ENCODE peak calls at places on chromosomes 7 and 10, in six cellular contexts. One of them, this sample, is unnamed.

GRCh38 chr10:29987471-29987870 is 71.9 kb downstream of the JCAD start:
- DNase-seq in uterus: no peak
- DNase-seq in M059J: no peak
- DNase-seq in DMS 273 treated with DMSO at 0.1 percent for 48 hours: no peak
- DNase-seq in NAMALWA: no peak
- DNase-seq in NCI-H2029 treated with DMSO at 0.1 percent for 48 hours: no peak
- DNase-seq in this sample: no peak

GRCh38 chr7:139450851-139451250 is 32.6 kb downstream of the KLRG2 start:
- DNase-seq in uterus: no peak
- DNase-seq in M059J: no peak
- DNase-seq in DMS 273 treated with DMSO at 0.1 percent for 48 hours: no peak
- DNase-seq in NAMALWA: no peak
- DNase-seq in NCI-H2029 treated with DMSO at 0.1 percent for 48 hours: no peak
- DNase-seq in this sample: no peak

GRCh38 chr10:71572962-71573361 is 146.6 kb downstream of the C10orf105 start:
- DNase-seq in uterus: no peak
- DNase-seq in M059J: no peak
- DNase-seq in DMS 273 treated with DMSO at 0.1 percent for 48 hours: no peak
- DNase-seq in NAMALWA: no peak
- DNase-seq in NCI-H2029 treated with DMSO at 0.1 percent for 48 hours: no peak
- DNase-seq in this sample: no peak

GRCh38 chr10:27506280-27506679 is 2.2 kb downstream of the RAB18 start:
- DNase-seq in uterus: no peak
- DNase-seq in M059J: peak
- DNase-seq in DMS 273 treated with DMSO at 0.1 percent for 48 hours: no peak
- DNase-seq in NAMALWA: no peak
- DNase-seq in NCI-H2029 treated with DMSO at 0.1 percent for 48 hours: no peak
- DNase-seq in this sample: no peak

GRCh38 chr7:2785071-2785500 is 59.0 kb downstream of the GNA12 start:
- DNase-seq in uterus: no peak
- DNase-seq in M059J: peak
- DNase-seq in DMS 273 treated with DMSO at 0.1 percent for 48 hours: no peak
- DNase-seq in NAMALWA: no peak
- DNase-seq in NCI-H2029 treated with DMSO at 0.1 percent for 48 hours: no peak
- DNase-seq in this sample: peak

GRCh38 chr10:99676435-99676834 is 17.1 kb downstream of the ENTPD7 start:
- DNase-seq in uterus: no peak
- DNase-seq in M059J: peak
- DNase-seq in DMS 273 treated with DMSO at 0.1 percent for 48 hours: no peak
- DNase-seq in NAMALWA: no peak
- DNase-seq in NCI-H2029 treated with DMSO at 0.1 percent for 48 hours: no peak
- DNase-seq in this sample: peak

GRCh38 chr10:12588091-12588850 is 238.9 kb downstream of the CAMK1D start:
- DNase-seq in uterus: no peak
- DNase-seq in M059J: no peak
- DNase-seq in DMS 273 treated with DMSO at 0.1 percent for 48 hours: no peak
- DNase-seq in NAMALWA: no peak
- DNase-seq in NCI-H2029 treated with DMSO at 0.1 percent for 48 hours: no peak
- DNase-seq in this sample: no peak

GRCh38 chr10:108848016-108848415 is 1075.3 kb downstream of the XPNPEP1 start:
- DNase-seq in uterus: no peak
- DNase-seq in M059J: no peak
- DNase-seq in DMS 273 treated with DMSO at 0.1 percent for 48 hours: no peak
- DNase-seq in NAMALWA: no peak
- DNase-seq in NCI-H2029 treated with DMSO at 0.1 percent for 48 hours: no peak
- DNase-seq in this sample: peak

GRCh38 chr10:131693766-131694165 is 207.0 kb upstream of the PPP2R2D start:
- DNase-seq in uterus: no peak
- DNase-seq in M059J: no peak
- DNase-seq in DMS 273 treated with DMSO at 0.1 percent for 48 hours: no peak
- DNase-seq in NAMALWA: no peak
- DNase-seq in NCI-H2029 treated with DMSO at 0.1 percent for 48 hours: no peak
- DNase-seq in this sample: no peak

GRCh38 chr10:44960482-44961230 is 1.1 kb downstream of the RASSF4 start:
- DNase-seq in uterus: no peak
- DNase-seq in M059J: no peak
- DNase-seq in DMS 273 treated with DMSO at 0.1 percent for 48 hours: no peak
- DNase-seq in NAMALWA: no peak
- DNase-seq in NCI-H2029 treated with DMSO at 0.1 percent for 48 hours: no peak
- DNase-seq in this sample: no peak

GRCh38 chr7:99379043-99379577 is 4.6 kb downstream of the ARPC1B start:
- DNase-seq in uterus: peak
- DNase-seq in M059J: peak
- DNase-seq in DMS 273 treated with DMSO at 0.1 percent for 48 hours: no peak
- DNase-seq in NAMALWA: peak
- DNase-seq in NCI-H2029 treated with DMSO at 0.1 percent for 48 hours: no peak
- DNase-seq in this sample: peak